ENCODE peak calls at places on chromosome 7, in six cellular contexts. U, Y, L, D, J and W are unnamed samples.

GRCh38 chr7:320297-320696 is 30.3 kb downstream of the FOXL3 start:
- DNase-seq in U (no peak), Y (no peak), L (no peak), D (no peak), J (no peak), W (no peak)

GRCh38 chr7:108875139-108875538 is 305.5 kb downstream of the DNAJB9 start:
- DNase-seq in U (no peak), Y (no peak), L (no peak), D (peak; percentile 8), J (no peak), W (no peak)

GRCh38 chr7:98211221-98211675 is at the start of gene BHLHA15:
- DNase-seq in U (peak; percentile 59), Y (no peak), L (no peak), D (no peak), J (no peak), W (no peak)

GRCh38 chr7:11865671-11866070 is 33.7 kb upstream of the THSD7A start:
- DNase-seq in U (no peak), Y (no peak), L (no peak), D (no peak), J (no peak), W (no peak)

GRCh38 chr7:29381206-29382094 is 182.2 kb upstream of the PRR15 start:
- DNase-seq in U (no peak), Y (no peak), L (no peak), D (no peak), J (no peak), W (no peak)

GRCh38 chr7:137402535-137403258 is 59.2 kb upstream of the PTN start:
- DNase-seq in U (no peak), Y (no peak), L (no peak), D (no peak), J (no peak), W (no peak)

GRCh38 chr7:20306499-20306946 is 24.2 kb upstream of the ITGB8 start:
- DNase-seq in U (no peak), Y (no peak), L (no peak), D (no peak), J (no peak), W (no peak)

GRCh38 chr7:42597296-42597695 is 314.6 kb downstream of the C7orf25 start:
- DNase-seq in U (no peak), Y (no peak), L (no peak), D (no peak), J (no peak), W (no peak)

GRCh38 chr7:115133248-115133647 is 211.4 kb downstream of the MDFIC start:
- DNase-seq in U (no peak), Y (no peak), L (no peak), D (no peak), J (no peak), W (no peak)

GRCh38 chr7:21086688-21087087 is 300.0 kb upstream of the SP8 start:
- DNase-seq in U (peak; percentile 6), Y (no peak), L (no peak), D (no peak), J (no peak), W (no peak)

GRCh38 chr7:121151663-121152344 is 163.3 kb downstream of the CPED1 start:
- DNase-seq in U (no peak), Y (no peak), L (no peak), D (no peak), J (no peak), W (no peak)

GRCh38 chr7:157507987-157508386 is 171.2 kb downstream of the DNAJB6 start:
- DNase-seq in U (no peak), Y (peak; percentile 1), L (no peak), D (no peak), J (no peak), W (no peak)

GRCh38 chr7:117034851-117035462 is 81.7 kb downstream of the ST7 start:
- DNase-seq in U (no peak), Y (no peak), L (no peak), D (peak; percentile 69), J (no peak), W (no peak)

GRCh38 chr7:70092314-70093303 is 494.3 kb downstream of the AUTS2 start:
- DNase-seq in U (no peak), Y (no peak), L (peak; percentile 29), D (peak; percentile 0), J (no peak), W (no peak)

GRCh38 chr7:92729172-92729571 is 107.2 kb downstream of the CDK6 start:
- DNase-seq in U (no peak), Y (no peak), L (no peak), D (no peak), J (no peak), W (no peak)

GRCh38 chr7:92732451-92733036 is 103.8 kb downstream of the CDK6 start:
- DNase-seq in U (no peak), Y (no peak), L (no peak), D (no peak), J (no peak), W (no peak)

GRCh38 chr7:92729751-92730150 is 106.6 kb downstream of the CDK6 start:
- DNase-seq in U (no peak), Y (no peak), L (no peak), D (no peak), J (no peak), W (no peak)

GRCh38 chr7:92730808-92731207 is 105.6 kb downstream of the CDK6 start:
- DNase-seq in U (no peak), Y (no peak), L (no peak), D (peak; percentile 58), J (no peak), W (no peak)

DNA sequence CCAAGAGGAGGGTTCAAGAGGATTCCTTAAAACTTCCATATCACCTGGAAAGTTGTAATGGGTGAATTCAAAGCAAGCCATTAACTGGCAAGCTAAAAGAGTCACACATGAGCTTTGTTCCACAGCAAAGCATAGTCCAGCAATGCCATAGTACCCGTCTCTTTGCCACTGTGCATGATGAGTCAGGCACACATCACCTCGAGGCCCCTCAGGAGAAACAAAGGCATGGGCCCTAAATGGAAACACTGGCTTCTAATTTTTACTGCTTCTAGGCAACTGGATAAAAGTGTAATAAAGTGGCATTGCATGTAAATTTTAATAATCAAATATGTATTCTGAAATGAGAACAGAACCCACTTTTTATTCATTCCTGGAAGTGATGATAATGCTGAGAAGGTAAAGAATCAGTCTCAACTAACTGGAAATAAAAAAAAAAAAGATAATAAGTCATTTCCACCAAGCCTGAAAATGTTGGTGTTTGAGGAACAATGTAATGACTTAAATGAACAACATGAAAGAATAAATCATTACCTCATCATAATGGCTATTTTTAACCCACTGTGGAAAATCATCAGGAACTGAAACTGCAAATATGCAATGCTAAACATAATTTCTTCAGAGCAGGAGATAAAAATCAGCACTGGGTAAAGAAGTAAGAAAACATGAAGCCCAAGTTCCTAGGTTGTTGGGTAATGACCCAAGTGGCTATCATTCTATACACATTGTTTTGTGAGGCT is 104.9 kb downstream of the CDK6 start:
- DNase-seq in U (no peak), Y (no peak), L (no peak), D (peak; percentile 45), J (no peak), W (no peak)
- H3K27ac ChIP-seq in U (no peak overlapping the region), Y (no peak overlapping the region), L (no peak overlapping the region), D (no peak overlapping the region), J (no peak overlapping the region), W (no peak overlapping the region)

GRCh38 chr7:27241189-27242045 is 1.2 kb upstream of the EVX1 start:
- DNase-seq in U (no peak), Y (no peak), L (no peak), D (no peak), J (no peak), W (no peak)

GRCh38 chr7:27243340-27244163 is 950 bp downstream of the EVX1 start:
- DNase-seq in U (no peak), Y (no peak), L (no peak), D (no peak), J (no peak), W (no peak)

GRCh38 chr7:27244488-27245123 is 2.0 kb downstream of the EVX1 start:
- DNase-seq in U (no peak), Y (no peak), L (no peak), D (no peak), J (no peak), W (no peak)

GRCh38 chr7:27242046-27242579 is 489 bp upstream of the EVX1 start:
- DNase-seq in U (no peak), Y (no peak), L (no peak), D (no peak), J (no peak), W (no peak)

GRCh38 chr7:27242580-27243339 is at the start of gene EVX1:
- DNase-seq in U (no peak), Y (no peak), L (no peak), D (peak; percentile 8), J (no peak), W (no peak)
- H3K4me3 ChIP-seq in U (no peak within 1 kb of the TSS), Y (no peak within 1 kb of the TSS), L (peak within 1 kb of the TSS; percentile 11), D (no peak within 1 kb of the TSS), J (no peak within 1 kb of the TSS), W (peak within 1 kb of the TSS; percentile 50)

DNA sequence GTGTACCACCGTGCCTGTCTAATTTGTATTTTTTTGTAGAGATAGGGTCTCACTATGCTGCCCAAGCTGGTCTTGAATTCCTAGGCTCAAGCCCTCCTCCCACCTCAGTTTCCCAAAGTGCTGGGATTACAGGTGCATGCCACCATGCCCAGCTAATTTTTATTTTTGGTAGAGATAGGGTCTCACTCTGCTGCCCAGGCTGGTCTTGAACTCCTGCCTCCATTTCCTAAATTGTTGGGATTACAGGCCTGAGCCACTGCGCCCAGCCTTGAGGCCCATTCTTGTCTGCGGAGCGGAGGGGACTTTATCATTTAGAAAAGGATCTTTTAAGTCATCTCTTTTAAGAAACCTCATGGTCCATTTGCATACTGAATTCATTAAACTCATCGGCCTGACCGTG is 221.4 kb upstream of the SH2B2 start:
- DNase-seq in U (no peak), Y (no peak), L (no peak), D (no peak), J (no peak), W (no peak)
- H3K27ac ChIP-seq in U (no peak overlapping the region), Y (no peak overlapping the region), L (no peak overlapping the region), D (no peak overlapping the region), J (no peak overlapping the region), W (no peak overlapping the region)

GRCh38 chr7:143360788-143361551 is 1.5 kb downstream of the FAM131B start:
- DNase-seq in U (no peak), Y (no peak), L (no peak), D (no peak), J (no peak), W (no peak)
- H3K4me3 ChIP-seq in U (no peak overlapping the region), Y (no peak overlapping the region), L (no peak overlapping the region), D (no peak overlapping the region), J (peak overlapping the region; percentile 73), W (no peak overlapping the region)

DNA sequence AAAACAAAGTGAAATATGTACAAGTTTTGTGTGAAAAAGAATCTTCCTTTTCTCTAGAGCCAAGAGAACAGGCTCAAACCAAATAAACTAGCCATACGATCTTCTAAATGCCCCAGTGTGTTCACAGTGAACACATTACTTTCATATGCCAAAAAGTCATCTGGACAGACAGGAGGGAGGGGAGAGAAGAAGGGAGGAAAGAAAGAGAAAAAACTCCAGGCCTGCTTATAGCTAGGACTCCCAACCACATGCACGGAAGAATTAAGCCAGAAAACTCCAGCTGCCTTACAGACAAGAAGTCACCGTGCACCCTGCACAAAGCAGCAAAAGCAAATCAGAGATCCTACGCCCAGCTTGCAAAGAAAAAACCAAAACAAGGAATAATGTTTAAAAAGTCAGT is 34.4 kb downstream of the SNX8 start:
- DNase-seq in U (no peak), Y (no peak), L (no peak), D (peak; percentile 21), J (no peak), W (no peak)
- H3K27ac ChIP-seq in U (no peak overlapping the region), Y (no peak overlapping the region), L (no peak overlapping the region), D (no peak overlapping the region), J (no peak overlapping the region), W (peak overlapping the region; percentile 24)

GRCh38 chr7:38310601-38311057 is 37.2 kb upstream of the TARP start:
- DNase-seq in U (peak; percentile 76), Y (peak; percentile 62), L (no peak), D (no peak), J (no peak), W (no peak)
- H3K4me3 ChIP-seq in U (no peak overlapping the region), Y (peak overlapping the region; percentile 46), L (no peak overlapping the region), D (no peak overlapping the region), J (no peak overlapping the region), W (peak overlapping the region; percentile 44)

GRCh38 chr7:86943447-86943846 is 116.0 kb downstream of the ELAPOR2 start:
- DNase-seq in U (no peak), Y (no peak), L (no peak), D (no peak), J (no peak), W (no peak)
- H3K27ac ChIP-seq in U (no peak overlapping the region), Y (no peak overlapping the region), L (no peak overlapping the region), D (no peak overlapping the region), J (no peak overlapping the region), W (no peak overlapping the region)